ENCODE peak calls at places on chromosomes 12 and 14, in nine cellular contexts. One of them, this sample, is unnamed.

GRCh38 chr14:60058087-60058486 is 33.6 kb upstream of the PCNX4 start:
- DNase-seq in endothelial cell: no peak
- DNase-seq in fibroblast of pulmonary artery: no peak
- DNase-seq in left ventricle myocardium inferior: no peak
- DNase-seq in ovary: no peak
- DNase-seq in cardiac muscle cell: no peak
- DNase-seq in transverse colon: no peak
- DNase-seq in pancreas: no peak
- DNase-seq in GM06990: no peak
- DNase-seq in this sample: no peak

GRCh38 chr12:54017027-54017788 is 8.4 kb downstream of the HOXC8 start:
- DNase-seq in endothelial cell: no peak
- DNase-seq in fibroblast of pulmonary artery: no peak
- DNase-seq in left ventricle myocardium inferior: no peak
- DNase-seq in ovary: no peak
- DNase-seq in cardiac muscle cell: no peak
- DNase-seq in transverse colon: no peak
- DNase-seq in pancreas: no peak
- DNase-seq in GM06990: no peak
- DNase-seq in this sample: peak; percentile 44

GRCh38 chr14:33432407-33433023 is 493.8 kb downstream of the NPAS3 start:
- DNase-seq in endothelial cell: peak; percentile 13
- DNase-seq in fibroblast of pulmonary artery: peak; percentile 69
- DNase-seq in left ventricle myocardium inferior: no peak
- DNase-seq in ovary: no peak
- DNase-seq in cardiac muscle cell: peak; percentile 39
- DNase-seq in transverse colon: peak; percentile 32
- DNase-seq in pancreas: no peak
- DNase-seq in GM06990: no peak
- DNase-seq in this sample: no peak

GRCh38 chr14:103854822-103855733 is 7.7 kb upstream of the PPP1R13B start:
- DNase-seq in endothelial cell: peak; percentile 61
- DNase-seq in fibroblast of pulmonary artery: no peak
- DNase-seq in left ventricle myocardium inferior: no peak
- DNase-seq in ovary: peak; percentile 55
- DNase-seq in cardiac muscle cell: peak; percentile 55
- DNase-seq in transverse colon: peak; percentile 59
- DNase-seq in pancreas: peak; percentile 71
- DNase-seq in GM06990: no peak
- DNase-seq in this sample: peak; percentile 61

GRCh38 chr12:46938071-46938678 is 112.4 kb upstream of the SLC38A4 start:
- DNase-seq in endothelial cell: no peak
- DNase-seq in fibroblast of pulmonary artery: no peak
- DNase-seq in left ventricle myocardium inferior: no peak
- DNase-seq in ovary: no peak
- DNase-seq in cardiac muscle cell: no peak
- DNase-seq in transverse colon: no peak
- DNase-seq in pancreas: no peak
- DNase-seq in GM06990: no peak
- DNase-seq in this sample: no peak

GRCh38 chr12:111093428-111094142 is 173.2 kb upstream of the MYL2 start:
- DNase-seq in endothelial cell: no peak
- DNase-seq in fibroblast of pulmonary artery: no peak
- DNase-seq in left ventricle myocardium inferior: no peak
- DNase-seq in ovary: no peak
- DNase-seq in cardiac muscle cell: no peak
- DNase-seq in transverse colon: no peak
- DNase-seq in pancreas: no peak
- DNase-seq in GM06990: peak; percentile 70
- DNase-seq in this sample: no peak

GRCh38 chr12:119715268-119715620 is 47.3 kb downstream of the PRKAB1 start:
- DNase-seq in endothelial cell: no peak
- DNase-seq in fibroblast of pulmonary artery: peak; percentile 31
- DNase-seq in left ventricle myocardium inferior: no peak
- DNase-seq in ovary: no peak
- DNase-seq in cardiac muscle cell: no peak
- DNase-seq in transverse colon: no peak
- DNase-seq in pancreas: no peak
- DNase-seq in GM06990: no peak
- DNase-seq in this sample: no peak

GRCh38 chr12:98911396-98911795 is 266.3 kb downstream of the APAF1 start:
- DNase-seq in endothelial cell: no peak
- DNase-seq in fibroblast of pulmonary artery: no peak
- DNase-seq in left ventricle myocardium inferior: no peak
- DNase-seq in ovary: no peak
- DNase-seq in cardiac muscle cell: no peak
- DNase-seq in transverse colon: no peak
- DNase-seq in pancreas: no peak
- DNase-seq in GM06990: no peak
- DNase-seq in this sample: no peak

GRCh38 chr12:132359551-132359950 is 30.2 kb upstream of the GALNT9 start:
- DNase-seq in endothelial cell: no peak
- DNase-seq in fibroblast of pulmonary artery: no peak
- DNase-seq in left ventricle myocardium inferior: no peak
- DNase-seq in ovary: no peak
- DNase-seq in cardiac muscle cell: no peak
- DNase-seq in transverse colon: no peak
- DNase-seq in pancreas: no peak
- DNase-seq in GM06990: no peak
- DNase-seq in this sample: no peak

GRCh38 chr12:132363661-132364347 is 34.4 kb upstream of the GALNT9 start:
- DNase-seq in endothelial cell: no peak
- DNase-seq in fibroblast of pulmonary artery: no peak
- DNase-seq in left ventricle myocardium inferior: no peak
- DNase-seq in ovary: no peak
- DNase-seq in cardiac muscle cell: no peak
- DNase-seq in transverse colon: no peak
- DNase-seq in pancreas: no peak
- DNase-seq in GM06990: no peak
- DNase-seq in this sample: peak; percentile 24

GRCh38 chr12:132362966-132363660 is 33.7 kb upstream of the GALNT9 start:
- DNase-seq in endothelial cell: no peak
- DNase-seq in fibroblast of pulmonary artery: no peak
- DNase-seq in left ventricle myocardium inferior: peak; percentile 5
- DNase-seq in ovary: peak; percentile 26
- DNase-seq in cardiac muscle cell: no peak
- DNase-seq in transverse colon: no peak
- DNase-seq in pancreas: no peak
- DNase-seq in GM06990: no peak
- DNase-seq in this sample: no peak

GRCh38 chr12:132359971-132360370 is 30.6 kb upstream of the GALNT9 start:
- DNase-seq in endothelial cell: no peak
- DNase-seq in fibroblast of pulmonary artery: no peak
- DNase-seq in left ventricle myocardium inferior: peak; percentile 8
- DNase-seq in ovary: no peak
- DNase-seq in cardiac muscle cell: no peak
- DNase-seq in transverse colon: no peak
- DNase-seq in pancreas: no peak
- DNase-seq in GM06990: no peak
- DNase-seq in this sample: no peak

DNA sequence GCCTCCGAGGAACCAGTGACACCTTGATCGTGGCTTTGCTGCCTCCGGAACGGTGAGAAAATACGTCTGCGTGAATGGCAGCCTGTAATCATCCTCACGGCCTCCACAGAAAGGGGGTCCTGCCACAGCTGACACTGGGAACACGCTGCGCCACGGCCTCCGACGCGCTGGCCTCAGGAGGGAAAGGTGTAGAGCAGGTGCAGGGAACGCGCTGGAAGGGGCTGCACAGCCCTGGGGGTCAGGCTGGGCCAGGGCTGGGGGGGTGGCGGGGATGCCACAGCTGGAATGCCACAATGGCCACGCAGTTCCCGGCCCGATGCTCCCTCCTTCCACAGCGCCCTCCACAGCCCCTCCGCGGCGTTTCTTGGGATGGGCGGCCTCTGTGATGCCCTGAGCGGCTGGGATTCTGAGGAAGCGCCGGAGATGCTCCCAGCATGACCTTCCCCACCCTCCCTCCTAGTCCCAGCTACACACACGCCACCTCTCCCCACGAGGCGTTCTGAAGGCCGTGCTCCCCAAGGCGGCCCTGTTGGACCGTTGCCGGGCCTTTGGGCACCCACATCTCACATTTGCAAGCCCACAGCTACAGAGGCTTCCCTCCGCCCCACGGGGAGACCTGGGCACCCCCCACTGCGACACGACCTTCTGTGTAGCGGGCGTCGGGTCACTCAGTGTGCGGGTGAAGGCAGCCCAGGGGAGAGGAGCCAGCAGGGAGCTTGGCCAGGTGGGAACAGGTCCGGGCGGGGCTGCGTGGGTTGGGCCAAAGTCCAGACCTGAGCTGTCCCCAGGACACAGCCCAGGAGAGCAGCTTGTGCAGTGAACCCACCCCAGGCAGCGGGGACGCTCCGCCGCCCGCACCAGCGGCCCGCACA is 31.8 kb upstream of the GALNT9 start:
- DNase-seq in endothelial cell: no peak
- DNase-seq in fibroblast of pulmonary artery: no peak
- DNase-seq in left ventricle myocardium inferior: peak; percentile 11
- DNase-seq in ovary: no peak
- DNase-seq in cardiac muscle cell: no peak
- DNase-seq in transverse colon: no peak
- DNase-seq in pancreas: no peak
- DNase-seq in GM06990: no peak
- DNase-seq in this sample: no peak
- TF ChIP-seq CTCF in endothelial cell: no peak
- TF ChIP-seq CTCF in fibroblast of pulmonary artery: no peak
- TF ChIP-seq CTCF in left ventricle myocardium inferior: no peak
- TF ChIP-seq CTCF in ovary: no peak
- TF ChIP-seq CTCF in cardiac muscle cell: no peak
- TF ChIP-seq CTCF in transverse colon: no peak
- TF ChIP-seq CTCF in pancreas: no peak
- TF ChIP-seq CTCF in GM06990: no peak
- TF ChIP-seq CTCF in this sample: no peak

DNA sequence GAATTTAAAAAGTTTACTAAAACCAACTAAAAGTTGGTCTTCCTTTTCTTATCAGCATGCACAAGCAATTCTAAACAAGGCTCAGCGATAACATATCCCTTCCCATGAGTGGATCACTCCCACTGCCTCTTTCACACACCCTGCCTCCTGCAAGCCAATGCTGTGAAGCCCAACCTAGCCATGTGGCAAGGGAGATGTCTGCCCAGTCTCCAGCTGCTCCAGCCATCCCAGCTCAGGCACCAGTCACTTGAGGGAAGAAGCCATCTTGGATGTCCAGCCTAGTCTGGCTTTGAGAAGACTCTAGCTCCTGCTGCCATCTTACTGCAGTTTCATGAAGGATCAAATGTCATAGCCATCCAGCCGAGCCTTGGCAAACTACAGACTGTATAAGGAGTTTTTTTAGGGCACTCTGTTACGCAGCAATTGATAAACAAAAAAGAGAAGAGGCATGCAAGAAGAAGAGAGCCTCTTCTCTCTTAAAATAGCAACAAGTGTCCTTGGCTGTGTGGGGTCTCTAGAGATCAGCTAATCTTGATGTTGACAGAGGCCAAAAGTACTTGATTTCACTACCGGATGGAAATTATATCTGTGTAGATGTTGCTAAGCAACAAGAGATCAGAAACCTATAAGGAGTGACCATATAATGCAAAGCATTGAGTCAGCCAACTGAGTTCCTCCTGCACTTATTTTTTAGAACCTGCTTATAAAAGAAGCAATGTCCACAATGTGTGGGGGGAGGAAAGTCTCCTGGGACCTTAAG is 108.9 kb downstream of the PTCSC3 start:
- DNase-seq in endothelial cell: no peak
- DNase-seq in fibroblast of pulmonary artery: no peak
- DNase-seq in left ventricle myocardium inferior: no peak
- DNase-seq in ovary: no peak
- DNase-seq in cardiac muscle cell: no peak
- DNase-seq in transverse colon: no peak
- DNase-seq in pancreas: no peak
- DNase-seq in GM06990: no peak
- DNase-seq in this sample: no peak
- TF ChIP-seq CTCF in endothelial cell: no peak
- TF ChIP-seq CTCF in fibroblast of pulmonary artery: no peak
- TF ChIP-seq CTCF in left ventricle myocardium inferior: no peak
- TF ChIP-seq CTCF in ovary: no peak
- TF ChIP-seq CTCF in cardiac muscle cell: no peak
- TF ChIP-seq CTCF in transverse colon: no peak
- TF ChIP-seq CTCF in pancreas: no peak
- TF ChIP-seq CTCF in GM06990: no peak
- TF ChIP-seq CTCF in this sample: no peak

GRCh38 chr12:113052326-113052725 is 4.2 kb upstream of the DTX1 start:
- DNase-seq in endothelial cell: no peak
- DNase-seq in fibroblast of pulmonary artery: no peak
- DNase-seq in left ventricle myocardium inferior: no peak
- DNase-seq in ovary: no peak
- DNase-seq in cardiac muscle cell: no peak
- DNase-seq in transverse colon: no peak
- DNase-seq in pancreas: no peak
- DNase-seq in GM06990: no peak
- DNase-seq in this sample: no peak

GRCh38 chr12:113048716-113049127 is 7.8 kb upstream of the DTX1 start:
- DNase-seq in endothelial cell: peak; percentile 69
- DNase-seq in fibroblast of pulmonary artery: peak; percentile 78
- DNase-seq in left ventricle myocardium inferior: no peak
- DNase-seq in ovary: no peak
- DNase-seq in cardiac muscle cell: peak; percentile 82
- DNase-seq in transverse colon: peak; percentile 59
- DNase-seq in pancreas: no peak
- DNase-seq in GM06990: no peak
- DNase-seq in this sample: peak; percentile 66

GRCh38 chr12:113050808-113051207 is 5.7 kb upstream of the DTX1 start:
- DNase-seq in endothelial cell: no peak
- DNase-seq in fibroblast of pulmonary artery: no peak
- DNase-seq in left ventricle myocardium inferior: no peak
- DNase-seq in ovary: no peak
- DNase-seq in cardiac muscle cell: no peak
- DNase-seq in transverse colon: no peak
- DNase-seq in pancreas: no peak
- DNase-seq in GM06990: no peak
- DNase-seq in this sample: no peak

GRCh38 chr12:113051759-113052158 is 4.8 kb upstream of the DTX1 start:
- DNase-seq in endothelial cell: no peak
- DNase-seq in fibroblast of pulmonary artery: no peak
- DNase-seq in left ventricle myocardium inferior: no peak
- DNase-seq in ovary: no peak
- DNase-seq in cardiac muscle cell: no peak
- DNase-seq in transverse colon: no peak
- DNase-seq in pancreas: no peak
- DNase-seq in GM06990: no peak
- DNase-seq in this sample: no peak

DNA sequence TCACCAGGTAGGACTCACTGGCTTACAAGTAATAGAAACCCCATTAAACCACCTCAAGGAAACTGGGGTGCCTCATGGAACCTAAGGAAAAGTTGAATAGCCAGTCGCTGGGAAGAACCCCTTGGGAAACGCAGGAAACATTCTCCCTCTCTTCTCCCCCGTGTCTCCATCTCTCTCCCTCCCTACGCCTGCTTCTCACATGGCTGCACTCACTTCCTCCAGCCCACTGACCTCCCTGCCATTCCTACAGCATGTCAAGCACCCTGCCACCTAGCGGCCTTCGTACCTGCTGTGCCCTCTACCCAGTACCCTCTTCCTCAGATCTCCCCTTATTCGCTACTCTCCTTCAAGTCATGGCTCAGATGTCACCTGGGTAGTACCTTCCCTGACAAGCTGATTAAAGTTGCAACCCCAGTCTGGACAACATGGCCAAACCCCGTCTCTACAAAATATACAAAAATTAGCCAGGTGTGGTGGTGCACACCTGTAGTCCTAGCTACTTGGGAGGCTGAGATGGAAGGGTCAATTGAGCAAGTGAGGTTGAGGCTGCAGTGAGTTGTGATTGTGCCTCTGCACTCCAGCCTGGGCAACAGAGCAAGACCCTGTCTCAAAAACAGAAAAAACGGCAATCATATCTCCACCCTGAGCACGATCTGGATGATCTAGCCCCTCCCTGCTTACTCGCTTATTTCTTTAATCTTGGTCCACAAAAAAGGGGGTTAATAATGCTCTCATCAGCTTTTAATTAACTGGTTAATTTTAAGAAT is 6.4 kb upstream of the DTX1 start:
- DNase-seq in endothelial cell: peak; percentile 49
- DNase-seq in fibroblast of pulmonary artery: peak; percentile 23
- DNase-seq in left ventricle myocardium inferior: no peak
- DNase-seq in ovary: no peak
- DNase-seq in cardiac muscle cell: peak; percentile 26
- DNase-seq in transverse colon: peak; percentile 33
- DNase-seq in pancreas: no peak
- DNase-seq in GM06990: no peak
- DNase-seq in this sample: peak; percentile 62
- TF ChIP-seq CTCF in endothelial cell: no peak
- TF ChIP-seq CTCF in fibroblast of pulmonary artery: peak; percentile 34
- TF ChIP-seq CTCF in left ventricle myocardium inferior: peak; percentile 27
- TF ChIP-seq CTCF in ovary: no peak
- TF ChIP-seq CTCF in cardiac muscle cell: peak; percentile 31
- TF ChIP-seq CTCF in transverse colon: no peak
- TF ChIP-seq CTCF in pancreas: no peak
- TF ChIP-seq CTCF in GM06990: peak; percentile 78
- TF ChIP-seq CTCF in this sample: peak; percentile 27

GRCh38 chr12:103833891-103834290 is 7.1 kb downstream of the NT5DC3 start:
- DNase-seq in endothelial cell: no peak
- DNase-seq in fibroblast of pulmonary artery: no peak
- DNase-seq in left ventricle myocardium inferior: no peak
- DNase-seq in ovary: no peak
- DNase-seq in cardiac muscle cell: no peak
- DNase-seq in transverse colon: no peak
- DNase-seq in pancreas: no peak
- DNase-seq in GM06990: no peak
- DNase-seq in this sample: no peak
- TF ChIP-seq CTCF in endothelial cell: no peak
- TF ChIP-seq CTCF in fibroblast of pulmonary artery: peak; percentile 17
- TF ChIP-seq CTCF in left ventricle myocardium inferior: no peak
- TF ChIP-seq CTCF in ovary: no peak
- TF ChIP-seq CTCF in cardiac muscle cell: no peak
- TF ChIP-seq CTCF in transverse colon: no peak
- TF ChIP-seq CTCF in pancreas: no peak
- TF ChIP-seq CTCF in GM06990: no peak
- TF ChIP-seq CTCF in this sample: no peak

This sample was measured in nephron progenitor cell.